ENCODE peak calls at places on chromosome 10, in seven cellular contexts. D is SJCRH30, M is dorsolateral prefrontal cortex, B is choroid plexus epithelial cell, G is pancreas, A is HCT116, V is epithelial cell of esophagus. Z is an unnamed sample.

GRCh38 chr10:128633864-128634541 is 507.8 kb upstream of the MKI67 start:
- DNase-seq in B (no peak), G (no peak), V (no peak), M (no peak), A (no peak), D (no peak), Z (no peak)

GRCh38 chr10:101920497-101920896 is 76.9 kb upstream of the KCNIP2 start:
- DNase-seq in V (no peak), M (no peak), B (no peak), G (no peak), A (no peak), D (no peak), Z (no peak)

GRCh38 chr10:23198610-23198939 is 6.5 kb downstream of the PTF1A start:
- DNase-seq in A (no peak), D (no peak), V (no peak), B (no peak), G (no peak), M (no peak), Z (no peak)

GRCh38 chr10:1380075-1380793 is 324.0 kb downstream of the WDR37 start:
- DNase-seq in M (no peak), A (no peak), V (no peak), G (no peak), B (no peak), D (no peak), Z (peak)

GRCh38 chr10:5900247-5900646 is 10.2 kb downstream of the FBH1 start:
- DNase-seq in D (no peak), A (no peak), B (no peak), V (no peak), M (no peak), G (peak), Z (no peak)

GRCh38 chr10:119725550-119726290 is at the start of gene INPP5F:
- DNase-seq in V (peak), B (peak), M (peak), G (peak), D (peak), A (peak), Z (peak)

GRCh38 chr10:61618388-61618961 is 44.3 kb upstream of the CABCOCO1 start:
- DNase-seq in M (no peak), V (no peak), G (no peak), A (no peak), B (peak), D (no peak), Z (no peak)

GRCh38 chr10:32357056-32357735 is 10.2 kb upstream of the EPC1 start:
- DNase-seq in A (no peak), B (no peak), G (no peak), D (no peak), V (no peak), M (no peak), Z (no peak)

GRCh38 chr10:48762104-48763042 is 77.7 kb downstream of the WDFY4 start:
- DNase-seq in A (no peak), M (no peak), B (no peak), G (no peak), D (no peak), V (no peak), Z (no peak)

GRCh38 chr10:73625004-73625883 is 16.0 kb downstream of the MYOZ1 start:
- DNase-seq in A (no peak), D (peak), B (peak), M (no peak), G (peak), V (peak), Z (peak)

GRCh38 chr10:101538481-101538880 is 49.6 kb downstream of the POLL start:
- DNase-seq in G (no peak), B (no peak), D (peak), V (no peak), M (no peak), A (no peak), Z (no peak)

GRCh38 chr10:110739811-110740271 is 95.7 kb downstream of the RBM20 start:
- DNase-seq in A (peak), M (no peak), G (no peak), D (peak), B (peak), V (peak), Z (no peak)

GRCh38 chr10:114043532-114044250 is at the start of gene ADRB1:
- DNase-seq in V (peak), G (peak), B (peak), A (peak), M (peak), D (peak), Z (peak)

GRCh38 chr10:2262333-2262732 is 525.0 kb upstream of the ADARB2 start:
- DNase-seq in M (no peak), A (no peak), V (peak), G (no peak), D (no peak), B (no peak), Z (no peak)

GRCh38 chr10:108970016-108970415 is 953.3 kb downstream of the XPNPEP1 start:
- DNase-seq in G (no peak), A (no peak), B (peak), D (peak), V (peak), M (no peak), Z (no peak)

GRCh38 chr10:127033569-127034175 is 128.4 kb downstream of the DOCK1 start:
- DNase-seq in B (no peak), D (no peak), M (no peak), A (no peak), V (peak), G (no peak), Z (no peak)

GRCh38 chr10:98030093-98030821 is at the start of gene CRTAC1:
- DNase-seq in D (no peak), M (peak), A (no peak), B (no peak), G (peak), V (peak), Z (peak)

GRCh38 chr10:11602357-11602756 is 9.1 kb downstream of the USP6NL start:
- DNase-seq in V (no peak), D (no peak), G (no peak), B (no peak), M (no peak), A (no peak), Z (no peak)

GRCh38 chr10:131928248-131929095 is 27.7 kb downstream of the PPP2R2D start:
- DNase-seq in D (no peak), B (peak), G (no peak), A (no peak), V (peak), M (no peak), Z (no peak)

GRCh38 chr10:77062381-77062780 is 575.2 kb downstream of the KCNMA1 start:
- DNase-seq in M (no peak), A (no peak), B (no peak), V (peak), D (no peak), G (no peak), Z (no peak)
- H3K4me3 ChIP-seq in M (no peak), A (no peak), B (no peak), V (no peak), D (no peak), G (no peak), Z (no peak)

DNA sequence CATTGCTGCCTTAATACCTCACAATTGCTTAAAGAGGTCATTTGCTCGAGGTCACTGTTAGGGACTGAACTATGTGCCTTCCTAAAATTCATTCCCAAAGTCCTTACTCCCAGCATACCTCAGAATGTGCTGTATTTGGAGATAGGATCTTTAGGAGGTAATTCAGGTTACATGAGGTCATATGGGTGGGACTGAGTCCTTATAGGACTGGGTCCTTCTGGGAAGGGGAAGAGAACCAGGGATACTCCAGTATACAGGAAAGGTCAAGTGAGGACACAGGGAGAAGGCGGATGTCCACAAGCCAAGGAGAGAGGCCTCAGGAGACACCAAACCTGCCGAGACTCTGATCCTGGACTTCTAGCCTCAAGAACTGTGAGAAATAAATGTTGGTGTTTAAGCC is 253.3 kb downstream of the PRPF18 start:
- DNase-seq in B (no peak), G (no peak), V (no peak), D (no peak), M (no peak), A (no peak), Z (no peak)
- H3K4me3 ChIP-seq in B (no peak), G (no peak), V (no peak), D (no peak), M (no peak), A (no peak), Z (no peak)

DNA sequence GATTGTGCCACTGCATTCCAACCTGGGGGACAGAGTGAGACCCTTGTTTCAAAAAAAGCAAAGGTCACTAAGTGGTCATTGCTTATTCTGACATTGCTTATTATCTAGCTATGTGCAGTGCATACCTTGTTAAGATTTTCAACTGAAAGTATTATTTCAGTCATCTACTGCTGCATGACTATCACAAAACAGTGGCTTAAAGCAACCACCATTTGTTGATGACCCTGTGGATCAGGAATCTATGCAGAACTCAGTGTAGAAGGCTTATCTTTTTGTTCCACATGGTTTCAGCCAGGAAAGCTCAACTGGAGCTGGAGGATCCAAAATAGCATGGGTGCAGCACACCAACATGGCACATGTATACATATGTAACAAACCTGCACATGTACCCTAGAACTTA is 23.1 kb downstream of the THNSL1 start:
- DNase-seq in G (no peak), V (no peak), A (no peak), B (no peak), D (no peak), M (no peak), Z (no peak)
- H3K4me3 ChIP-seq in G (no peak), V (no peak), A (no peak), B (no peak), D (no peak), M (no peak), Z (no peak)

GRCh38 chr10:3655528-3655927 is 129.5 kb downstream of the KLF6 start:
- DNase-seq in B (no peak), V (no peak), D (no peak), G (no peak), M (no peak), A (no peak), Z (no peak)

GRCh38 chr10:3656214-3656613 is 128.8 kb downstream of the KLF6 start:
- DNase-seq in V (no peak), M (no peak), A (no peak), B (no peak), G (no peak), D (no peak), Z (no peak)

GRCh38 chr10:3651969-3652653 is 132.9 kb downstream of the KLF6 start:
- DNase-seq in V (peak), M (no peak), D (no peak), G (no peak), B (no peak), A (no peak), Z (no peak)

GRCh38 chr10:3654496-3654895 is 130.5 kb downstream of the KLF6 start:
- DNase-seq in A (no peak), G (no peak), D (no peak), B (no peak), V (peak), M (no peak), Z (no peak)

GRCh38 chr10:3652886-3653285 is 132.1 kb downstream of the KLF6 start:
- DNase-seq in M (no peak), D (no peak), B (no peak), A (no peak), G (no peak), V (no peak), Z (no peak)
- H3K4me3 ChIP-seq in M (no peak), D (no peak), B (no peak), A (no peak), G (no peak), V (no peak), Z (no peak)

DNA sequence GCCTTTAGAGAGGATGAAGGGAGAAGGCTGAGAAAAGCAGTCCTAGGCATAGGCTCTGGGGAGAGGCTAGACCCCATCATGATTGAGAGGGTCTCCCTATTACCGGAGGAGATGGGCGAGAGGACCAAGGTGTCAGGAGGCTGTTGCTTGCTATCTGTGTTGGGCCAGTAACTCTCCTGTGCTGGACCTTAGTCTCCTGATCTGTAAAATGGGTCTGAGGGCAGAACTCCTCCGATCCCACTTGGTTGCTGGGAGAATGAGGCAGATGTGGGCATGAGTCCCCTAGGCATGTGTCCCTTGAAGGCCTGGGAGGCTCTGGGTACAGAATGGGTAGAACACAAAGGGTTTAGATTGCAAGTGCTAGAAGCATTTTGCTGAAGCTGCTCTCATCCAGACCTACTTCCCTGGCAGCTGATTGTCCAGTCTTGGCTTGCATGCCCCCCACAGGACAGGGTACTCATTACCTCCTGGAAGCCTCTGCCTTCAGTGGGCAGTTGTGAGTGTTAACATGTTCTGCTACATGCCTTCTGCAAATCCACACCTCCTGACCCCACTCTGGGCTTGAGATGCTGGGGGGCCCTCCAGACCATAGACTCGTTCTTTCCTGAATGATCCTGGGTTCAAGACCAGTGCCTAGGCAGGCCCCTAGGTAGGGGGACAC is 4.4 kb downstream of the ZMIZ1 start:
- DNase-seq in G (no peak), B (peak), V (no peak), A (no peak), M (no peak), D (no peak), Z (no peak)
- H3K4me3 ChIP-seq in G (no peak), B (no peak), V (no peak), A (no peak), M (no peak), D (no peak), Z (no peak)

DNA sequence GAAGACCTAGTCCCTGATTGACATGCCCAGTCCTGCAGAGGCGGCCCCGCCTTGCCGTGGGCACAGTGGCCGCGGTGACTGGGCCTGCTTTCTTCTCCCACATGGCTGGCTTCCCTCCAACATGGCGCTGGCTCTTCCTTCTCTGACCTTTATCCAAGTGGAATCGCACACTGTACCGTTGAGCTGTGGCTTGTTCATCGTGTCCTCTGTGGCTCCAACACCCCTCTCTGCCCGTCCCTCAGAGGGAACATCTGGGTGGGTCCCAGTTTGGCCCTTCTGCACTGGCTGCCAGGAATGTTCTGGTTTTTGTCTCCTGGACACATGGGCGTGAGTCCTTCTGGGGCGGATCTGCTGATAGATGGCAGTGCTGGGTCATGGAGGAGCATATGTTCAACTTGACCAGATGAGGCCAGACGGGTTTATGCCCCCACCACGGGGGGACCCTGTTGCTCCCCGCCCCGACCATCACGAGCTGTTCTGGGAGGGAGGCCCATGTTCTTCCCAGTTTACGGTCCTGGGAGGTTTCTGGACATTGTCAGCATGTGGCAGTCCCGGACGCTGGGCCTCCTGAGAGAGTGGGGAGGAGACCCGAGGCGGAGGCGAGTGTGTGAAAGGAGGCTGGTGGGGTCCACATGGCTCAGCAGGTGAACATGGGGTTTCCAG is 63.5 kb downstream of the LHPP start:
- DNase-seq in B (no peak), M (no peak), A (no peak), G (no peak), D (no peak), V (peak), Z (peak)
- H3K4me3 ChIP-seq in B (no peak), M (no peak), A (no peak), G (no peak), D (no peak), V (no peak), Z (no peak)